ENCODE peak calls at places on chromosomes 3 and 15, in six cellular contexts. One of them, this sample, is unnamed.

GRCh38 chr15:33278816-33279612 is 31.8 kb upstream of the RYR3 start:
- DNase-seq in mucosa of descending colon: no peak
- DNase-seq in ovary: no peak
- DNase-seq in CD14-positive monocyte: no peak
- DNase-seq in nephron progenitor cell: no peak
- DNase-seq in GM20000: no peak
- DNase-seq in this sample: no peak

GRCh38 chr3:10263549-10264363 is 15.5 kb downstream of the TATDN2 start:
- DNase-seq in mucosa of descending colon: peak
- DNase-seq in ovary: peak
- DNase-seq in CD14-positive monocyte: no peak
- DNase-seq in nephron progenitor cell: peak
- DNase-seq in GM20000: no peak
- DNase-seq in this sample: peak

GRCh38 chr3:78846688-78847087 is 921.1 kb downstream of the ROBO1 start:
- DNase-seq in mucosa of descending colon: no peak
- DNase-seq in ovary: no peak
- DNase-seq in CD14-positive monocyte: no peak
- DNase-seq in nephron progenitor cell: no peak
- DNase-seq in GM20000: no peak
- DNase-seq in this sample: no peak

GRCh38 chr3:127820221-127820870 is 2.0 kb downstream of the MGLL start:
- DNase-seq in mucosa of descending colon: peak
- DNase-seq in ovary: no peak
- DNase-seq in CD14-positive monocyte: no peak
- DNase-seq in nephron progenitor cell: no peak
- DNase-seq in GM20000: peak
- DNase-seq in this sample: peak

GRCh38 chr3:52480768-52481715 is 14.1 kb upstream of the STAB1 start:
- DNase-seq in mucosa of descending colon: no peak
- DNase-seq in ovary: peak
- DNase-seq in CD14-positive monocyte: no peak
- DNase-seq in nephron progenitor cell: no peak
- DNase-seq in GM20000: no peak
- DNase-seq in this sample: no peak

GRCh38 chr3:167811071-167811470 is 75.5 kb downstream of the SERPINI1 start:
- DNase-seq in mucosa of descending colon: no peak
- DNase-seq in ovary: no peak
- DNase-seq in CD14-positive monocyte: no peak
- DNase-seq in nephron progenitor cell: no peak
- DNase-seq in GM20000: no peak
- DNase-seq in this sample: no peak

GRCh38 chr3:39112113-39112512 is 4.6 kb downstream of the TTC21A start:
- DNase-seq in mucosa of descending colon: no peak
- DNase-seq in ovary: no peak
- DNase-seq in CD14-positive monocyte: no peak
- DNase-seq in nephron progenitor cell: no peak
- DNase-seq in GM20000: no peak
- DNase-seq in this sample: no peak

GRCh38 chr3:157131861-157132260 is 28.1 kb downstream of the CCNL1 start:
- DNase-seq in mucosa of descending colon: no peak
- DNase-seq in ovary: no peak
- DNase-seq in CD14-positive monocyte: no peak
- DNase-seq in nephron progenitor cell: no peak
- DNase-seq in GM20000: no peak
- DNase-seq in this sample: no peak

GRCh38 chr3:46395210-46395661 is 11.6 kb downstream of the CCR5AS start:
- DNase-seq in mucosa of descending colon: no peak
- DNase-seq in ovary: no peak
- DNase-seq in CD14-positive monocyte: no peak
- DNase-seq in nephron progenitor cell: no peak
- DNase-seq in GM20000: no peak
- DNase-seq in this sample: peak
- TF ChIP-seq CTCF in mucosa of descending colon: no peak
- TF ChIP-seq CTCF in ovary: no peak
- TF ChIP-seq CTCF in CD14-positive monocyte: no peak
- TF ChIP-seq CTCF in nephron progenitor cell: no peak
- TF ChIP-seq CTCF in GM20000: peak
- TF ChIP-seq CTCF in this sample: no peak

GRCh38 chr3:104610730-104611652 is 755.7 kb upstream of the ALCAM start:
- DNase-seq in mucosa of descending colon: no peak
- DNase-seq in ovary: no peak
- DNase-seq in CD14-positive monocyte: no peak
- DNase-seq in nephron progenitor cell: no peak
- DNase-seq in GM20000: no peak
- DNase-seq in this sample: no peak
- TF ChIP-seq CTCF in mucosa of descending colon: no peak
- TF ChIP-seq CTCF in ovary: no peak
- TF ChIP-seq CTCF in CD14-positive monocyte: no peak
- TF ChIP-seq CTCF in nephron progenitor cell: no peak
- TF ChIP-seq CTCF in GM20000: no peak
- TF ChIP-seq CTCF in this sample: no peak

DNA sequence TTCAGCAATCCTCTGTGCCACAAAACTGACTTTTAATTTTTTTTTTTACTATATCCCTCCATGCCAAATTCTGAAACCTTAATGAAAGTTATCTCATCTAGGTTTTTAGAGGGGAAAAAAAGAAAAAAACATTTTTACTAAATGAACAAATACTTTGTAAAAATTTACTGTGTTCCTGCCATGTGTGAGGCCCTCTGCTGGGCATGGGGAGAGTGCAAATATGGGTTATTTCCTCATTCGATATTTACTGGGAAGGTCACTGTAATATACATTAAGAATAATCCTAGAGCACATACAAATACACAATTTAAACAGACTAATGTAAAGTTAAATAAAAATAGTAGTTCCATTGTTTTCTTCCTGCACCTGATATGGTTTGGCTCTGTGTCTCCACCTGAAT is 215.0 kb downstream of the GRM7 start:
- DNase-seq in mucosa of descending colon: peak
- DNase-seq in ovary: no peak
- DNase-seq in CD14-positive monocyte: no peak
- DNase-seq in nephron progenitor cell: no peak
- DNase-seq in GM20000: no peak
- DNase-seq in this sample: no peak
- TF ChIP-seq CTCF in mucosa of descending colon: no peak
- TF ChIP-seq CTCF in ovary: no peak
- TF ChIP-seq CTCF in CD14-positive monocyte: no peak
- TF ChIP-seq CTCF in nephron progenitor cell: no peak
- TF ChIP-seq CTCF in GM20000: no peak
- TF ChIP-seq CTCF in this sample: no peak

GRCh38 chr3:88046731-88047130 is 12.1 kb downstream of the CGGBP1 start:
- DNase-seq in mucosa of descending colon: no peak
- DNase-seq in ovary: no peak
- DNase-seq in CD14-positive monocyte: no peak
- DNase-seq in nephron progenitor cell: no peak
- DNase-seq in GM20000: no peak
- DNase-seq in this sample: no peak

GRCh38 chr3:88036221-88036620 is 22.6 kb downstream of the CGGBP1 start:
- DNase-seq in mucosa of descending colon: no peak
- DNase-seq in ovary: no peak
- DNase-seq in CD14-positive monocyte: no peak
- DNase-seq in nephron progenitor cell: no peak
- DNase-seq in GM20000: no peak
- DNase-seq in this sample: no peak

GRCh38 chr3:88038561-88038960 is 20.2 kb downstream of the CGGBP1 start:
- DNase-seq in mucosa of descending colon: no peak
- DNase-seq in ovary: no peak
- DNase-seq in CD14-positive monocyte: no peak
- DNase-seq in nephron progenitor cell: no peak
- DNase-seq in GM20000: no peak
- DNase-seq in this sample: no peak

GRCh38 chr3:88044411-88044810 is 14.4 kb downstream of the CGGBP1 start:
- DNase-seq in mucosa of descending colon: no peak
- DNase-seq in ovary: no peak
- DNase-seq in CD14-positive monocyte: no peak
- DNase-seq in nephron progenitor cell: no peak
- DNase-seq in GM20000: no peak
- DNase-seq in this sample: no peak

GRCh38 chr3:88041005-88041404 is 17.8 kb downstream of the CGGBP1 start:
- DNase-seq in mucosa of descending colon: no peak
- DNase-seq in ovary: no peak
- DNase-seq in CD14-positive monocyte: no peak
- DNase-seq in nephron progenitor cell: no peak
- DNase-seq in GM20000: no peak
- DNase-seq in this sample: no peak
- TF ChIP-seq CTCF in mucosa of descending colon: no peak
- TF ChIP-seq CTCF in ovary: no peak
- TF ChIP-seq CTCF in CD14-positive monocyte: no peak
- TF ChIP-seq CTCF in nephron progenitor cell: no peak
- TF ChIP-seq CTCF in GM20000: no peak
- TF ChIP-seq CTCF in this sample: no peak

GRCh38 chr15:84883433-84883832 is 1.0 kb upstream of the SLC28A1 start:
- DNase-seq in mucosa of descending colon: no peak
- DNase-seq in ovary: no peak
- DNase-seq in CD14-positive monocyte: no peak
- DNase-seq in nephron progenitor cell: no peak
- DNase-seq in GM20000: no peak
- DNase-seq in this sample: no peak

GRCh38 chr15:84881520-84881830 is 3.0 kb upstream of the SLC28A1 start:
- DNase-seq in mucosa of descending colon: no peak
- DNase-seq in ovary: no peak
- DNase-seq in CD14-positive monocyte: no peak
- DNase-seq in nephron progenitor cell: no peak
- DNase-seq in GM20000: no peak
- DNase-seq in this sample: no peak

GRCh38 chr15:84886211-84886983 is 1.9 kb downstream of the SLC28A1 start:
- DNase-seq in mucosa of descending colon: no peak
- DNase-seq in ovary: no peak
- DNase-seq in CD14-positive monocyte: no peak
- DNase-seq in nephron progenitor cell: no peak
- DNase-seq in GM20000: no peak
- DNase-seq in this sample: no peak

GRCh38 chr15:84886984-84887299 is 2.5 kb downstream of the SLC28A1 start:
- DNase-seq in mucosa of descending colon: no peak
- DNase-seq in ovary: no peak
- DNase-seq in CD14-positive monocyte: no peak
- DNase-seq in nephron progenitor cell: no peak
- DNase-seq in GM20000: no peak
- DNase-seq in this sample: no peak

DNA sequence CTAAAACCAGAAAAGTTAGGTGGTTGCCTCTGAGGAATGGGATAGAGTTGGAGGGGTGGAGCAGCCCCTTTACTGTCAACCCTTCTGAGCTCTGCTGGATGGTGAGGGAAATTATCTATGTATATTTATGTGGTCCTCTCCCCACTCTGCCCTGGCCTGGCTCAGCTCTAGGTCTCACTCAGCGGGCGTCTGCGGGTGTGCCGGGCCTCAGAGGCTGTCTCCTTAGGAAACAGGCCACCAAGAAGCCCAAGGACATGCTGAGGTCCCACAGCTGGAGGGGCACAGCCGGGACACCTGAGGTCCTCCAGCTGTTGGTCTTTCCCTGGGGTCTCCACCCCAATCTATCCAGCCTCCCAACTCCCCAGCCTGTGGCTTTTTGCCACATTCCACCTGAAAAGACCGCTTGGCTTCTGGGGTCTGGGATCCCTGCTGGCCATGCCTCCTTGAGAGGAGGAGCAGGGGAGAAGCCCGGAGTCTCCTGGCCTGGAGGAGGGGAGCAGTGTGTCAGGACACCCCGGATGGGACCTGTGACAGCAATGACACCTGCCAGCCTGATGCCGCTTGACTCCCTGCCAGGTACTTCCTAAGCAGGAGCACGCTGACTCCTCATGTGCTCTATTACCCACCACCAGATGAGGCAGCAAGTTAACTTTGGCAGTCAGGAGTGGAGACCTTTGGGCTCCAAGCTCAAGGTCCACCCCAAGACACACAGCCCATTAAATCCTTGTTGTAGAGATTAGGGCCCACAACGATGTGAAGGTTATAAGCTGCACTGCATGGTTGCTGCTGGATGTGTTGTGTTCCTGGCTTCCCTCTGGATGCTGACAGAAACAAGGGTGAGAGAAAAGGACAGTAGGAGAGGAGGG is at the start of gene SLC28A1:
- DNase-seq in mucosa of descending colon: peak
- DNase-seq in ovary: no peak
- DNase-seq in CD14-positive monocyte: no peak
- DNase-seq in nephron progenitor cell: no peak
- DNase-seq in GM20000: no peak
- DNase-seq in this sample: no peak
- TF ChIP-seq CTCF in mucosa of descending colon: no peak
- TF ChIP-seq CTCF in ovary: no peak
- TF ChIP-seq CTCF in CD14-positive monocyte: no peak
- TF ChIP-seq CTCF in nephron progenitor cell: no peak
- TF ChIP-seq CTCF in GM20000: no peak
- TF ChIP-seq CTCF in this sample: no peak

GRCh38 chr15:98452238-98452637 is 196.1 kb upstream of the IGF1R start:
- DNase-seq in mucosa of descending colon: no peak
- DNase-seq in ovary: no peak
- DNase-seq in CD14-positive monocyte: no peak
- DNase-seq in nephron progenitor cell: no peak
- DNase-seq in GM20000: no peak
- DNase-seq in this sample: no peak
- TF ChIP-seq CTCF in mucosa of descending colon: no peak
- TF ChIP-seq CTCF in ovary: no peak
- TF ChIP-seq CTCF in CD14-positive monocyte: no peak
- TF ChIP-seq CTCF in nephron progenitor cell: no peak
- TF ChIP-seq CTCF in GM20000: no peak
- TF ChIP-seq CTCF in this sample: no peak

DNA sequence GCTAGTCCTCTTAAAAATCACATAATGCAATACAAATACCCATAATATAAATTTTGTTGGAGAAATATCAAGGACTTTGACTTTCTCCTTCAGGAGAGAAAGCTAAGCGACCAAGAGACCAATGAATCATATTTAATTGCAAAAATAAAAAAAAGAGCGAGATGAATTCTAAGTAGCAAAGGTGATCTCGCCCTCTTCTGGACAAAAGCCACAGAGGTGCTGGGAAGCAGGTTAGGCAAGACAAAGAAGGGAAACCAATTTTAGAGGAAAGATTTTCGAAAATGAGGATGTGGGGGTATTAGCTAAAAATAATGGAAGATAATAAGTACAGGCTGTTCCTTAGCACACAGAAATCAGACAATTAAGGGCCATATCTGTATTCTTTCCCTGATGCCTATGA is 111.4 kb upstream of the PLAAT1 start:
- DNase-seq in mucosa of descending colon: no peak
- DNase-seq in ovary: no peak
- DNase-seq in CD14-positive monocyte: no peak
- DNase-seq in nephron progenitor cell: no peak
- DNase-seq in GM20000: no peak
- DNase-seq in this sample: no peak
- TF ChIP-seq CTCF in mucosa of descending colon: no peak
- TF ChIP-seq CTCF in ovary: no peak
- TF ChIP-seq CTCF in CD14-positive monocyte: no peak
- TF ChIP-seq CTCF in nephron progenitor cell: no peak
- TF ChIP-seq CTCF in GM20000: no peak
- TF ChIP-seq CTCF in this sample: no peak

GRCh38 chr3:109018828-109019227 is 65.1 kb upstream of the GUCA1C start:
- DNase-seq in mucosa of descending colon: no peak
- DNase-seq in ovary: no peak
- DNase-seq in CD14-positive monocyte: no peak
- DNase-seq in nephron progenitor cell: no peak
- DNase-seq in GM20000: no peak
- DNase-seq in this sample: no peak
- TF ChIP-seq CTCF in mucosa of descending colon: no peak
- TF ChIP-seq CTCF in ovary: no peak
- TF ChIP-seq CTCF in CD14-positive monocyte: no peak
- TF ChIP-seq CTCF in nephron progenitor cell: no peak
- TF ChIP-seq CTCF in GM20000: no peak
- TF ChIP-seq CTCF in this sample: no peak